ENCODE peak calls at places on chromosomes 6 and 20, in seven cellular contexts. One of them, this sample, is unnamed.

GRCh38 chr6:80457044-80457933 is 350.8 kb downstream of the BCKDHB start:
- DNase-seq in foreskin fibroblast: peak
- DNase-seq in heart right ventricle: peak
- DNase-seq in upper lobe of right lung: no peak
- DNase-seq in heart left ventricle: peak
- DNase-seq in epithelial cell of esophagus: peak
- DNase-seq in IMR-90: peak
- DNase-seq in this sample: peak

GRCh38 chr6:132020138-132020551 is 69.0 kb upstream of the CCN2 start:
- DNase-seq in foreskin fibroblast: peak
- DNase-seq in heart right ventricle: peak
- DNase-seq in upper lobe of right lung: peak
- DNase-seq in heart left ventricle: peak
- DNase-seq in epithelial cell of esophagus: peak
- DNase-seq in IMR-90: peak
- DNase-seq in this sample: peak

GRCh38 chr20:64001607-64002011 is 20.7 kb downstream of the PRPF6 start:
- DNase-seq in foreskin fibroblast: no peak
- DNase-seq in heart right ventricle: no peak
- DNase-seq in upper lobe of right lung: no peak
- DNase-seq in heart left ventricle: no peak
- DNase-seq in epithelial cell of esophagus: no peak
- DNase-seq in IMR-90: peak
- DNase-seq in this sample: no peak

GRCh38 chr6:28643017-28643740 is 117.5 kb downstream of the GPX5 start:
- DNase-seq in foreskin fibroblast: peak
- DNase-seq in heart right ventricle: no peak
- DNase-seq in upper lobe of right lung: no peak
- DNase-seq in heart left ventricle: no peak
- DNase-seq in epithelial cell of esophagus: peak
- DNase-seq in IMR-90: peak
- DNase-seq in this sample: no peak

GRCh38 chr6:170130201-170130621 is 160.7 kb downstream of the DLL1 start:
- DNase-seq in foreskin fibroblast: no peak
- DNase-seq in heart right ventricle: no peak
- DNase-seq in upper lobe of right lung: peak
- DNase-seq in heart left ventricle: peak
- DNase-seq in epithelial cell of esophagus: no peak
- DNase-seq in IMR-90: no peak
- DNase-seq in this sample: no peak

GRCh38 chr6:138107752-138108592 is 753 bp upstream of the PERP start:
- DNase-seq in foreskin fibroblast: no peak
- DNase-seq in heart right ventricle: no peak
- DNase-seq in upper lobe of right lung: peak
- DNase-seq in heart left ventricle: no peak
- DNase-seq in epithelial cell of esophagus: no peak
- DNase-seq in IMR-90: no peak
- DNase-seq in this sample: no peak

GRCh38 chr6:150514806-150515362 is 84.8 kb upstream of the PLEKHG1 start:
- DNase-seq in foreskin fibroblast: no peak
- DNase-seq in heart right ventricle: no peak
- DNase-seq in upper lobe of right lung: no peak
- DNase-seq in heart left ventricle: no peak
- DNase-seq in epithelial cell of esophagus: peak
- DNase-seq in IMR-90: no peak
- DNase-seq in this sample: no peak

GRCh38 chr6:144559865-144560603 is 274.9 kb downstream of the UTRN start:
- DNase-seq in foreskin fibroblast: peak
- DNase-seq in heart right ventricle: no peak
- DNase-seq in upper lobe of right lung: no peak
- DNase-seq in heart left ventricle: no peak
- DNase-seq in epithelial cell of esophagus: no peak
- DNase-seq in IMR-90: peak
- DNase-seq in this sample: no peak

GRCh38 chr6:165574770-165575549 is 88.1 kb downstream of the PDE10A start:
- DNase-seq in foreskin fibroblast: no peak
- DNase-seq in heart right ventricle: no peak
- DNase-seq in upper lobe of right lung: no peak
- DNase-seq in heart left ventricle: no peak
- DNase-seq in epithelial cell of esophagus: peak
- DNase-seq in IMR-90: peak
- DNase-seq in this sample: no peak

GRCh38 chr6:139743629-139744028 is 369.2 kb upstream of the CITED2 start:
- DNase-seq in foreskin fibroblast: peak
- DNase-seq in heart right ventricle: no peak
- DNase-seq in upper lobe of right lung: no peak
- DNase-seq in heart left ventricle: no peak
- DNase-seq in epithelial cell of esophagus: peak
- DNase-seq in IMR-90: peak
- DNase-seq in this sample: no peak

GRCh38 chr6:139979021-139979721 is 604.7 kb upstream of the CITED2 start:
- DNase-seq in foreskin fibroblast: no peak
- DNase-seq in heart right ventricle: peak
- DNase-seq in upper lobe of right lung: no peak
- DNase-seq in heart left ventricle: peak
- DNase-seq in epithelial cell of esophagus: no peak
- DNase-seq in IMR-90: no peak
- DNase-seq in this sample: no peak

GRCh38 chr6:124679392-124679791 is 282.8 kb upstream of the RNF217 start:
- DNase-seq in foreskin fibroblast: peak
- DNase-seq in heart right ventricle: no peak
- DNase-seq in upper lobe of right lung: no peak
- DNase-seq in heart left ventricle: no peak
- DNase-seq in epithelial cell of esophagus: peak
- DNase-seq in IMR-90: peak
- DNase-seq in this sample: no peak

GRCh38 chr6:2949536-2950083 is 21.8 kb downstream of the SERPINB6 start:
- DNase-seq in foreskin fibroblast: no peak
- DNase-seq in heart right ventricle: no peak
- DNase-seq in upper lobe of right lung: no peak
- DNase-seq in heart left ventricle: no peak
- DNase-seq in epithelial cell of esophagus: no peak
- DNase-seq in IMR-90: no peak
- DNase-seq in this sample: no peak

GRCh38 chr6:6277418-6277817 is 43.0 kb downstream of the F13A1 start:
- DNase-seq in foreskin fibroblast: peak
- DNase-seq in heart right ventricle: no peak
- DNase-seq in upper lobe of right lung: no peak
- DNase-seq in heart left ventricle: no peak
- DNase-seq in epithelial cell of esophagus: peak
- DNase-seq in IMR-90: no peak
- DNase-seq in this sample: no peak

GRCh38 chr6:29722773-29723665 is at the start of gene HLA-F:
- DNase-seq in foreskin fibroblast: peak
- DNase-seq in heart right ventricle: peak
- DNase-seq in upper lobe of right lung: peak
- DNase-seq in heart left ventricle: peak
- DNase-seq in epithelial cell of esophagus: peak
- DNase-seq in IMR-90: peak
- DNase-seq in this sample: peak

GRCh38 chr20:47360207-47360488 is 3.6 kb upstream of the ZMYND8 start:
- DNase-seq in foreskin fibroblast: peak
- DNase-seq in heart right ventricle: peak
- DNase-seq in upper lobe of right lung: no peak
- DNase-seq in heart left ventricle: no peak
- DNase-seq in epithelial cell of esophagus: peak
- DNase-seq in IMR-90: peak
- DNase-seq in this sample: no peak

GRCh38 chr6:113475392-113475791 is 381.8 kb upstream of the MARCKS start:
- DNase-seq in foreskin fibroblast: no peak
- DNase-seq in heart right ventricle: no peak
- DNase-seq in upper lobe of right lung: no peak
- DNase-seq in heart left ventricle: no peak
- DNase-seq in epithelial cell of esophagus: no peak
- DNase-seq in IMR-90: no peak
- DNase-seq in this sample: no peak

GRCh38 chr6:3403244-3404154 is 53.4 kb downstream of the SLC22A23 start:
- DNase-seq in foreskin fibroblast: no peak
- DNase-seq in heart right ventricle: no peak
- DNase-seq in upper lobe of right lung: no peak
- DNase-seq in heart left ventricle: no peak
- DNase-seq in epithelial cell of esophagus: peak
- DNase-seq in IMR-90: no peak
- DNase-seq in this sample: no peak

GRCh38 chr6:157298325-157298724 is 25.0 kb downstream of the TMEM242 start:
- DNase-seq in foreskin fibroblast: no peak
- DNase-seq in heart right ventricle: no peak
- DNase-seq in upper lobe of right lung: no peak
- DNase-seq in heart left ventricle: no peak
- DNase-seq in epithelial cell of esophagus: peak
- DNase-seq in IMR-90: no peak
- DNase-seq in this sample: no peak

GRCh38 chr20:2379511-2380229 is 1.0 kb upstream of the TGM6 start:
- DNase-seq in foreskin fibroblast: no peak
- DNase-seq in heart right ventricle: no peak
- DNase-seq in upper lobe of right lung: no peak
- DNase-seq in heart left ventricle: no peak
- DNase-seq in epithelial cell of esophagus: no peak
- DNase-seq in IMR-90: no peak
- DNase-seq in this sample: no peak

GRCh38 chr20:51752343-51752951 is 15.7 kb downstream of the ATP9A start:
- DNase-seq in foreskin fibroblast: peak
- DNase-seq in heart right ventricle: no peak
- DNase-seq in upper lobe of right lung: no peak
- DNase-seq in heart left ventricle: no peak
- DNase-seq in epithelial cell of esophagus: peak
- DNase-seq in IMR-90: peak
- DNase-seq in this sample: no peak

GRCh38 chr6:157056275-157056674 is 267.0 kb downstream of the TMEM242 start:
- DNase-seq in foreskin fibroblast: no peak
- DNase-seq in heart right ventricle: no peak
- DNase-seq in upper lobe of right lung: no peak
- DNase-seq in heart left ventricle: no peak
- DNase-seq in epithelial cell of esophagus: no peak
- DNase-seq in IMR-90: no peak
- DNase-seq in this sample: no peak

GRCh38 chr6:130846507-130846906 is 19.3 kb downstream of the SMLR1 start:
- DNase-seq in foreskin fibroblast: no peak
- DNase-seq in heart right ventricle: no peak
- DNase-seq in upper lobe of right lung: no peak
- DNase-seq in heart left ventricle: no peak
- DNase-seq in epithelial cell of esophagus: no peak
- DNase-seq in IMR-90: no peak
- DNase-seq in this sample: no peak

GRCh38 chr6:130847546-130847945 is 20.3 kb downstream of the SMLR1 start:
- DNase-seq in foreskin fibroblast: no peak
- DNase-seq in heart right ventricle: no peak
- DNase-seq in upper lobe of right lung: no peak
- DNase-seq in heart left ventricle: no peak
- DNase-seq in epithelial cell of esophagus: no peak
- DNase-seq in IMR-90: no peak
- DNase-seq in this sample: no peak

GRCh38 chr6:130841128-130841728 is 14.0 kb downstream of the SMLR1 start:
- DNase-seq in foreskin fibroblast: no peak
- DNase-seq in heart right ventricle: no peak
- DNase-seq in upper lobe of right lung: no peak
- DNase-seq in heart left ventricle: no peak
- DNase-seq in epithelial cell of esophagus: no peak
- DNase-seq in IMR-90: peak
- DNase-seq in this sample: no peak

GRCh38 chr6:130840050-130840449 is 12.8 kb downstream of the SMLR1 start:
- DNase-seq in foreskin fibroblast: no peak
- DNase-seq in heart right ventricle: no peak
- DNase-seq in upper lobe of right lung: no peak
- DNase-seq in heart left ventricle: no peak
- DNase-seq in epithelial cell of esophagus: peak
- DNase-seq in IMR-90: no peak
- DNase-seq in this sample: no peak

GRCh38 chr6:130843575-130844320 is 16.5 kb downstream of the SMLR1 start:
- DNase-seq in foreskin fibroblast: peak
- DNase-seq in heart right ventricle: no peak
- DNase-seq in upper lobe of right lung: no peak
- DNase-seq in heart left ventricle: no peak
- DNase-seq in epithelial cell of esophagus: peak
- DNase-seq in IMR-90: peak
- DNase-seq in this sample: no peak
- TF ChIP-seq CTCF in foreskin fibroblast: peak
- TF ChIP-seq CTCF in heart right ventricle: peak
- TF ChIP-seq CTCF in upper lobe of right lung: peak
- TF ChIP-seq CTCF in heart left ventricle: peak
- TF ChIP-seq CTCF in epithelial cell of esophagus: peak
- TF ChIP-seq CTCF in IMR-90: peak
- TF ChIP-seq CTCF in this sample: peak

GRCh38 chr20:58691773-58692578 is 624 bp upstream of the NPEPL1 start:
- DNase-seq in foreskin fibroblast: peak
- DNase-seq in heart right ventricle: peak
- DNase-seq in upper lobe of right lung: peak
- DNase-seq in heart left ventricle: peak
- DNase-seq in epithelial cell of esophagus: no peak
- DNase-seq in IMR-90: no peak
- DNase-seq in this sample: peak
- TF ChIP-seq CTCF in foreskin fibroblast: no peak
- TF ChIP-seq CTCF in heart right ventricle: no peak
- TF ChIP-seq CTCF in upper lobe of right lung: no peak
- TF ChIP-seq CTCF in heart left ventricle: no peak
- TF ChIP-seq CTCF in epithelial cell of esophagus: no peak
- TF ChIP-seq CTCF in IMR-90: no peak
- TF ChIP-seq CTCF in this sample: no peak

GRCh38 chr20:17687800-17688199 is 5.8 kb upstream of the RRBP1 start:
- DNase-seq in foreskin fibroblast: no peak
- DNase-seq in heart right ventricle: no peak
- DNase-seq in upper lobe of right lung: no peak
- DNase-seq in heart left ventricle: no peak
- DNase-seq in epithelial cell of esophagus: no peak
- DNase-seq in IMR-90: no peak
- DNase-seq in this sample: no peak

GRCh38 chr20:17690144-17690543 is 8.1 kb upstream of the RRBP1 start:
- DNase-seq in foreskin fibroblast: no peak
- DNase-seq in heart right ventricle: no peak
- DNase-seq in upper lobe of right lung: no peak
- DNase-seq in heart left ventricle: no peak
- DNase-seq in epithelial cell of esophagus: no peak
- DNase-seq in IMR-90: no peak
- DNase-seq in this sample: no peak

GRCh38 chr20:17691758-17692157 is 8.0 kb upstream of the BANF2 start:
- DNase-seq in foreskin fibroblast: no peak
- DNase-seq in heart right ventricle: no peak
- DNase-seq in upper lobe of right lung: no peak
- DNase-seq in heart left ventricle: no peak
- DNase-seq in epithelial cell of esophagus: no peak
- DNase-seq in IMR-90: no peak
- DNase-seq in this sample: no peak

GRCh38 chr20:17685168-17685567 is 3.1 kb upstream of the RRBP1 start:
- DNase-seq in foreskin fibroblast: no peak
- DNase-seq in heart right ventricle: no peak
- DNase-seq in upper lobe of right lung: no peak
- DNase-seq in heart left ventricle: no peak
- DNase-seq in epithelial cell of esophagus: peak
- DNase-seq in IMR-90: no peak
- DNase-seq in this sample: no peak

GRCh38 chr20:17688965-17689364 is 6.9 kb upstream of the RRBP1 start:
- DNase-seq in foreskin fibroblast: no peak
- DNase-seq in heart right ventricle: no peak
- DNase-seq in upper lobe of right lung: no peak
- DNase-seq in heart left ventricle: no peak
- DNase-seq in epithelial cell of esophagus: no peak
- DNase-seq in IMR-90: peak
- DNase-seq in this sample: no peak
- TF ChIP-seq CTCF in foreskin fibroblast: no peak
- TF ChIP-seq CTCF in heart right ventricle: no peak
- TF ChIP-seq CTCF in upper lobe of right lung: no peak
- TF ChIP-seq CTCF in heart left ventricle: no peak
- TF ChIP-seq CTCF in epithelial cell of esophagus: no peak
- TF ChIP-seq CTCF in IMR-90: no peak
- TF ChIP-seq CTCF in this sample: no peak

GRCh38 chr6:44645276-44645675 is 257.8 kb downstream of the CDC5L start:
- DNase-seq in foreskin fibroblast: no peak
- DNase-seq in heart right ventricle: no peak
- DNase-seq in upper lobe of right lung: peak
- DNase-seq in heart left ventricle: no peak
- DNase-seq in epithelial cell of esophagus: no peak
- DNase-seq in IMR-90: no peak
- DNase-seq in this sample: no peak
- TF ChIP-seq CTCF in foreskin fibroblast: no peak
- TF ChIP-seq CTCF in heart right ventricle: peak
- TF ChIP-seq CTCF in upper lobe of right lung: no peak
- TF ChIP-seq CTCF in heart left ventricle: no peak
- TF ChIP-seq CTCF in epithelial cell of esophagus: no peak
- TF ChIP-seq CTCF in IMR-90: peak
- TF ChIP-seq CTCF in this sample: no peak